ENCODE peak calls at places on chromosome 16, in ten cellular contexts. W is activated CD4-positive, alpha-beta T cell treated with anti-CD3 and anti-CD28 coated beads, Interleukin-2, amount 50 U/mL, for 48 hours; J is GM06990; B is AML-193; Z is DMS153; M is RPMI8226; A is choroid plexus epithelial cell; X is substantia nigra; H is glutamatergic neuron; L is right cardiac atrium. N is an unnamed sample.

GRCh38 chr16:51290410-51290809 is 139.3 kb upstream of the SALL1 start:
- DNase-seq in Z (no peak), M (no peak), B (no peak), A (no peak), W (no peak), L (no peak), H (no peak), X (no peak), J (no peak), N (no peak)

GRCh38 chr16:58225965-58226602 is 28.2 kb upstream of the CSNK2A2 start:
- DNase-seq in M (no peak), X (no peak), J (no peak), W (no peak), B (no peak), H (no peak), Z (no peak), L (no peak), A (no peak), N (no peak)

GRCh38 chr16:69131167-69131748 is 1.1 kb downstream of the CHTF8 start:
- DNase-seq in L (no peak), J (no peak), Z (no peak), B (peak; percentile 57), A (peak; percentile 49), X (no peak), H (no peak), W (no peak), M (peak; percentile 22), N (peak; percentile 59)

GRCh38 chr16:24769806-24770205 is 40.4 kb downstream of the TNRC6A start:
- DNase-seq in L (no peak), X (no peak), H (no peak), Z (no peak), M (no peak), J (no peak), B (no peak), A (peak; percentile 80), W (no peak), N (no peak)

GRCh38 chr16:2584742-2585650 is 47.2 kb downstream of the PDPK1 start:
- DNase-seq in X (no peak), M (no peak), W (no peak), L (peak; percentile 47), Z (no peak), A (peak; percentile 26), H (no peak), B (no peak), J (no peak), N (peak; percentile 41)

GRCh38 chr16:1102921-1103648 is 7.0 kb upstream of the C1QTNF8 start:
- DNase-seq in A (peak; percentile 7), J (peak; percentile 55), L (peak; percentile 55), H (peak; percentile 85), Z (no peak), X (peak; percentile 60), B (no peak), M (peak; percentile 82), W (peak; percentile 74), N (peak; percentile 55)

GRCh38 chr16:30893082-30893743 is 664 bp downstream of the BCL7C start:
- DNase-seq in L (peak; percentile 46), X (no peak), B (no peak), J (no peak), H (peak; percentile 42), Z (no peak), M (peak; percentile 27), W (peak; percentile 30), A (no peak), N (no peak)

GRCh38 chr16:47780213-47780612 is 319.1 kb downstream of the PHKB start:
- DNase-seq in L (no peak), M (no peak), B (no peak), W (no peak), Z (no peak), A (no peak), X (no peak), H (no peak), J (no peak), N (no peak)

GRCh38 chr16:64808474-64808873 is 313.4 kb downstream of the CDH11 start:
- DNase-seq in M (no peak), X (no peak), H (no peak), B (no peak), J (no peak), A (no peak), Z (no peak), L (no peak), W (no peak), N (no peak)

GRCh38 chr16:11669380-11670146 is 1.3 kb downstream of the SNN start:
- DNase-seq in M (no peak), B (peak; percentile 36), L (peak; percentile 72), W (no peak), J (peak; percentile 69), X (peak; percentile 70), H (no peak), Z (no peak), A (peak; percentile 23), N (no peak)

GRCh38 chr16:66562986-66563385 is 3.3 kb upstream of the CMTM1 start:
- DNase-seq in L (no peak), H (no peak), M (no peak), W (no peak), B (no peak), A (no peak), J (no peak), X (no peak), Z (no peak), N (no peak)

GRCh38 chr16:72172105-72173034 is at the start of gene PMFBP1:
- DNase-seq in L (peak; percentile 13), X (no peak), H (no peak), J (peak; percentile 75), A (peak; percentile 91), Z (peak; percentile 68), W (peak; percentile 13), M (peak; percentile 91), B (peak; percentile 95), N (peak; percentile 56)

GRCh38 chr16:49116873-49117272 is 164.8 kb downstream of the CBLN1 start:
- DNase-seq in M (no peak), J (no peak), W (no peak), H (no peak), A (no peak), X (no peak), L (no peak), Z (no peak), B (no peak), N (no peak)

GRCh38 chr16:15846510-15846909 is 10.3 kb downstream of the MYH11 start:
- DNase-seq in B (no peak), H (no peak), J (no peak), L (no peak), W (no peak), X (no peak), M (no peak), A (no peak), Z (no peak), N (no peak)

GRCh38 chr16:59164461-59164860 is 430.3 kb upstream of the GOT2 start:
- DNase-seq in H (no peak), X (no peak), L (no peak), B (no peak), W (no peak), M (peak; percentile 11), A (peak; percentile 6), J (no peak), Z (no peak), N (no peak)

GRCh38 chr16:89909777-89910716 is 8.6 kb upstream of the MC1R start:
- DNase-seq in B (peak; percentile 46), Z (no peak), A (peak; percentile 84), M (peak; percentile 20), J (peak; percentile 59), H (peak; percentile 93), W (peak; percentile 77), X (peak; percentile 89), L (peak; percentile 85), N (peak; percentile 44)

GRCh38 chr16:25023541-25023940 is 8.4 kb upstream of the ARHGAP17 start:
- DNase-seq in A (no peak), X (no peak), H (no peak), B (no peak), J (no peak), M (no peak), L (no peak), Z (no peak), W (no peak), N (no peak)